ENCODE peak calls at places on chromosomes 11 and 22, in six cellular contexts. X, M, Y, L, T and H are unnamed samples.

GRCh38 chr22:40263191-40263590 is 83.1 kb upstream of the ADSL start:
- ATAC-seq in X (no peak), M (peak), Y (no peak), L (no peak), T (no peak), H (no peak)

GRCh38 chr11:61103851-61104423 is 1.6 kb downstream of the CD5 start:
- ATAC-seq in X (no peak), M (no peak), Y (no peak), L (no peak), T (no peak), H (no peak)

GRCh38 chr11:115360186-115360824 is 143.9 kb downstream of the CADM1 start:
- ATAC-seq in X (no peak), M (no peak), Y (no peak), L (no peak), T (no peak), H (no peak)

GRCh38 chr11:5618807-5619206 is 6.0 kb upstream of the TRIM34 start:
- ATAC-seq in X (peak), M (no peak), Y (no peak), L (no peak), T (no peak), H (no peak)

GRCh38 chr11:72653616-72654000 is 20.6 kb downstream of the PDE2A start:
- ATAC-seq in X (no peak), M (no peak), Y (no peak), L (no peak), T (no peak), H (no peak)

GRCh38 chr11:82038151-82038550 is 695.5 kb downstream of the FAM181B start:
- ATAC-seq in X (no peak), M (no peak), Y (no peak), L (no peak), T (no peak), H (no peak)

GRCh38 chr11:32829157-32829679 is 509 bp upstream of the PRRG4 start:
- ATAC-seq in X (no peak), M (no peak), Y (peak), L (no peak), T (peak), H (no peak)

GRCh38 chr11:65516135-65516968 is 8.5 kb upstream of the SCYL1 start:
- ATAC-seq in X (peak), M (peak), Y (peak), L (peak), T (no peak), H (no peak)

GRCh38 chr11:111730871-111731591 is 35.2 kb downstream of the PPP2R1B start:
- ATAC-seq in X (no peak), M (no peak), Y (no peak), L (peak), T (no peak), H (no peak)

DNA sequence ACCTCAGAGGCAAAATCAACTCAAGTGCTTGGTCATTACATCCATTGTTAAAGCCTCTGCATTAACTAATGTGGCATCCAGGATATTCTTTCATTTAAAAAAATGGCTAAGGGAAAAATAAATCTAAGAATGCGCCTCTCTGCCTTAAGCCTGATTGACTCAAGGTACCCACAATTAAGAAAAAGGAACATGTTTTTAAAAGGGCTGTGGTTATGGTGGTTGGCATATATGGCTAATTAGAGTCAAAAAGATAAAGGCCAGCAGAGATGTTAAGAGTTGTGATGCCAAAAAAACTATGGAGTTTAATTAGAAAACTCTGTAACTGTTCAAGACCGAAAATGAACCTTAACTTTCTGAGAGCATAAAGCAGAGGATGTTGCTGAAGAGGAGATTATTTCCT is 103.9 kb downstream of the CD44 start:
- ATAC-seq in X (no peak), M (no peak), Y (no peak), L (no peak), T (no peak), H (no peak)
- H3K27ac ChIP-seq in X (no peak), M (no peak), Y (no peak), L (no peak), T (no peak), H (no peak)

GRCh38 chr22:44026630-44027511 is 2.8 kb downstream of the PARVB start:
- ATAC-seq in X (no peak), M (peak), Y (peak), L (no peak), T (peak), H (peak)
- TF ChIP-seq EP300 in X (no peak), M (no peak), Y (peak), L (no peak), T (peak), H (no peak)

GRCh38 chr11:101466352-101466751 is 117.5 kb downstream of the TRPC6 start:
- ATAC-seq in X (peak), M (no peak), Y (no peak), L (no peak), T (no peak), H (no peak)
- H3K27ac ChIP-seq in X (no peak), M (no peak), Y (no peak), L (no peak), T (no peak), H (no peak)

GRCh38 chr11:124518900-124519541 is 24.4 kb downstream of the OR8B12 start:
- ATAC-seq in X (no peak), M (no peak), Y (no peak), L (no peak), T (peak), H (no peak)
- TF ChIP-seq EP300 in X (no peak), M (no peak), Y (no peak), L (no peak), T (no peak), H (no peak)

DNA sequence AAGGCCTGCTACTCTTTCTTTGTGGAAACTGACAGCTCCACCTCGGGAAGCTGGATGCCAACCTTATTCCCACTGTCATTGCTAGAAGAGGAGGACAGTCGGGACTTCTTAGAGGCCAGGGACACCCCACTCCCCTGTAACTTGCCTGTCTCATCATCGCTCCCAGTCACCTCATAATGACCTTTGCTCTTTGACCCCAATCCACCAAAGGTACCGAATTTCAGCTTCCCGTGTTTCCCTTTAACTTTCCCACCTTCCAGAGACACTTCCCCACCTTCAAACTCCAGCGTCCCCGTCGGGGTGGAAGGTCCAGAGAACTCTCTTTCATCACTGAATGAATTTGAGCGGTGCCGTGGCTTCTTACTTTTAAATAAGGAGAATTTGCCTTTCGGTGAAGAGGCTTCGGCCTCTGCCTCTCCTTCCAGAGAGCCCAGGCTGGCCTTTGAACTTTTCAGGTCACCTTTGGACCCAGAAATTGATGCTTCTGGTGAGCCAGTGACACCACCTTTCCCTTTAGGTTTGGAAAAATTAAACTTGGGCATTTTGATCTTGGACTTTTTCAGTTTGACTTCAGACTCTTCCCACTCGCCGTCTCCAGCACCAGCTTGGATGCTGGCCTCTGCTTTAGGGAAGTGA is 29.8 kb downstream of the AHNAK start:
- ATAC-seq in X (no peak), M (no peak), Y (no peak), L (no peak), T (no peak), H (no peak)
- H3K27ac ChIP-seq in X (no peak), M (no peak), Y (no peak), L (no peak), T (no peak), H (peak)

DNA sequence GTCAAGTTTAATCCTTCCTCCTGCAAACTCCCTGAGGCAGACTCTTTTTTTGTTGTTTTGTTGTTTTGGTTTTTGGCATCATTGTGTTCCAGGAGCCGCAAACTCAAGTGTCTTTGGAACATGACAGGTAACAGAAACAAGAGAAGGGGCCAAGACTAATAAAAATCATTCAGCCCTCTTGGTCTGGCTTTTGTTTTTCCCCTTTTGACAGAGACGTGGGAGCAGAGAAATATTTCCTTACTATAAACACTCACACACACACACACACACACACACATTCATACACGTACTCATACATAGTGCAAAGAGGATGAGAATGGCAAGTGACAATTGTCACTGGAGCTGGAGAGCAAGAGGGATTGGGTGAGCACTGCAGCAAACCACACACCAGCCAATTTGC is 10.4 kb upstream of the ASPHD2 start:
- ATAC-seq in X (no peak), M (no peak), Y (no peak), L (no peak), T (no peak), H (no peak)
- TF ChIP-seq EP300 in X (no peak), M (no peak), Y (no peak), L (no peak), T (no peak), H (no peak)